ENCODE peak calls at places on chromosomes 12 and 14, in four cellular contexts. W is endothelial cell of umbilical vein, M is GM23338, P is neural progenitor cell. Z is an unnamed sample.
A peak's percentile ranks its signal among the peaks of the same experiment; 100 is the strongest.

GRCh38 chr12:82800185-82800584 is 113.5 kb downstream of the TMTC2 start:
- DNase-seq in W (no peak), M (no peak), P (no peak), Z (no peak)

GRCh38 chr12:62044450-62044849 is 215.8 kb upstream of the USP15 start:
- DNase-seq in W (no peak), M (peak; percentile 21), P (no peak), Z (no peak)

GRCh38 chr12:109732321-109733305 is 19.0 kb downstream of the FAM222A start:
- DNase-seq in W (no peak), M (no peak), P (peak; percentile 61), Z (no peak)

GRCh38 chr14:54256156-54256555 is 140.7 kb upstream of the CDKN3 start:
- DNase-seq in W (no peak), M (no peak), P (peak; percentile 15), Z (no peak)

GRCh38 chr12:19688489-19688888 is 249.2 kb downstream of the AEBP2 start:
- DNase-seq in W (peak; percentile 56), M (no peak), P (no peak), Z (no peak)

GRCh38 chr12:3872800-3873636 is at the start of gene PARP11:
- DNase-seq in W (peak; percentile 96), M (peak; percentile 99), P (peak; percentile 98), Z (peak; percentile 96)

GRCh38 chr12:54370218-54370730 is 6.0 kb upstream of the GPR84 start:
- DNase-seq in W (peak; percentile 79), M (peak; percentile 93), P (peak; percentile 92), Z (peak; percentile 57)

GRCh38 chr12:6426882-6427671 is 17.7 kb upstream of the CD27 start:
- DNase-seq in W (no peak), M (no peak), P (no peak), Z (no peak)

GRCh38 chr12:19211802-19212201 is 82.3 kb downstream of the PLEKHA5 start:
- DNase-seq in W (no peak), M (no peak), P (no peak), Z (no peak)

GRCh38 chr14:102545461-102546265 is 36.1 kb upstream of the ANKRD9 start:
- DNase-seq in W (no peak), M (peak; percentile 85), P (peak; percentile 52), Z (no peak)

GRCh38 chr12:117577122-117577657 is 215.8 kb upstream of the NOS1 start:
- DNase-seq in W (no peak), M (no peak), P (no peak), Z (no peak)

GRCh38 chr14:34180428-34180827 is 229.6 kb upstream of the EGLN3 start:
- DNase-seq in W (no peak), M (no peak), P (no peak), Z (no peak)

GRCh38 chr14:68127166-68127565 is 307.6 kb downstream of the RAD51B start:
- DNase-seq in W (no peak), M (no peak), P (no peak), Z (no peak)

GRCh38 chr14:78581222-78581621 is 411.0 kb downstream of the NRXN3 start:
- DNase-seq in W (no peak), M (no peak), P (no peak), Z (no peak)

GRCh38 chr12:12693111-12693671 is 2.8 kb downstream of the GPR19 start:
- DNase-seq in W (no peak), M (no peak), P (no peak), Z (no peak)

GRCh38 chr12:29428630-29429029 is 47.7 kb upstream of the ERGIC2 start:
- DNase-seq in W (peak; percentile 65), M (no peak), P (no peak), Z (peak; percentile 66)

GRCh38 chr12:112788205-112788604 is 3.3 kb upstream of the RPH3A start:
- DNase-seq in W (no peak), M (peak; percentile 68), P (peak; percentile 46), Z (no peak)

GRCh38 chr12:53791735-53792326 is 40.1 kb upstream of the CISTR start:
- DNase-seq in W (no peak), M (peak; percentile 80), P (peak; percentile 38), Z (no peak)

GRCh38 chr12:68042212-68042699 is 53.0 kb downstream of the IFNG-AS1 start:
- DNase-seq in W (no peak), M (no peak), P (no peak), Z (no peak)

GRCh38 chr14:69287096-69287991 is 27.4 kb downstream of the GALNT16 start:
- DNase-seq in W (no peak), M (peak; percentile 62), P (peak; percentile 29), Z (no peak)

GRCh38 chr12:32896438-32897275 is at the start of gene PKP2:
- DNase-seq in W (peak; percentile 36), M (peak; percentile 89), P (peak; percentile 90), Z (no peak)

GRCh38 chr12:106739318-106739717 is 35.2 kb upstream of the RIC8B start:
- DNase-seq in W (peak; percentile 39), M (no peak), P (no peak), Z (no peak)

GRCh38 chr14:50670196-50670875 is 2.2 kb upstream of the SAV1 start:
- DNase-seq in W (no peak), M (peak; percentile 89), P (peak; percentile 19), Z (no peak)

GRCh38 chr14:68841030-68841809 is 48.4 kb upstream of the ZFP36L1 start:
- DNase-seq in W (peak; percentile 89), M (no peak), P (no peak), Z (no peak)

GRCh38 chr14:50647282-50647681 is 20.8 kb downstream of the SAV1 start:
- DNase-seq in W (no peak), M (no peak), P (no peak), Z (no peak)

GRCh38 chr12:6606331-6607131 is 648 bp downstream of the CHD4 start:
- DNase-seq in W (peak; percentile 40), M (peak; percentile 63), P (peak; percentile 56), Z (no peak)

GRCh38 chr12:68591716-68592437 is 18.8 kb upstream of the RAP1B start:
- DNase-seq in W (no peak), M (no peak), P (no peak), Z (no peak)

GRCh38 chr12:44317651-44318126 is 481.8 kb downstream of the TMEM117 start:
- DNase-seq in W (peak; percentile 7), M (peak; percentile 76), P (peak; percentile 65), Z (peak; percentile 3)

GRCh38 chr12:26195641-26196423 is 459 bp downstream of the SSPN start:
- DNase-seq in W (peak; percentile 47), M (peak; percentile 65), P (peak; percentile 58), Z (peak; percentile 22)

GRCh38 chr12:5003025-5003666 is 40.5 kb upstream of the KCNA5 start:
- DNase-seq in W (peak; percentile 45), M (peak; percentile 87), P (peak; percentile 84), Z (peak; percentile 53)

GRCh38 chr12:124298685-124299410 is 4.0 kb downstream of the RFLNA start:
- DNase-seq in W (no peak), M (no peak), P (no peak), Z (no peak)

GRCh38 chr12:120496353-120497340 is 734 bp downstream of the DYNLL1 start:
- DNase-seq in W (peak; percentile 51), M (peak; percentile 56), P (peak; percentile 84), Z (peak; percentile 47)

GRCh38 chr14:94635143-94635542 is 23.0 kb downstream of the SERPINA3 start:
- DNase-seq in W (no peak), M (no peak), P (no peak), Z (no peak)

GRCh38 chr14:61663312-61663974 is 31.9 kb upstream of the HIF1A start:
- DNase-seq in W (no peak), M (no peak), P (no peak), Z (no peak)

GRCh38 chr14:58398895-58399294 is 3.2 kb downstream of the TOMM20L start:
- DNase-seq in W (no peak), M (no peak), P (no peak), Z (no peak)

GRCh38 chr12:6423267-6424007 is 21.3 kb upstream of the CD27 start:
- DNase-seq in W (peak; percentile 92), M (peak; percentile 97), P (peak; percentile 94), Z (peak; percentile 79)

GRCh38 chr12:122395319-122395718 is 27.1 kb downstream of the CLIP1 start:
- DNase-seq in W (peak; percentile 61), M (no peak), P (no peak), Z (peak; percentile 80)

DNA sequence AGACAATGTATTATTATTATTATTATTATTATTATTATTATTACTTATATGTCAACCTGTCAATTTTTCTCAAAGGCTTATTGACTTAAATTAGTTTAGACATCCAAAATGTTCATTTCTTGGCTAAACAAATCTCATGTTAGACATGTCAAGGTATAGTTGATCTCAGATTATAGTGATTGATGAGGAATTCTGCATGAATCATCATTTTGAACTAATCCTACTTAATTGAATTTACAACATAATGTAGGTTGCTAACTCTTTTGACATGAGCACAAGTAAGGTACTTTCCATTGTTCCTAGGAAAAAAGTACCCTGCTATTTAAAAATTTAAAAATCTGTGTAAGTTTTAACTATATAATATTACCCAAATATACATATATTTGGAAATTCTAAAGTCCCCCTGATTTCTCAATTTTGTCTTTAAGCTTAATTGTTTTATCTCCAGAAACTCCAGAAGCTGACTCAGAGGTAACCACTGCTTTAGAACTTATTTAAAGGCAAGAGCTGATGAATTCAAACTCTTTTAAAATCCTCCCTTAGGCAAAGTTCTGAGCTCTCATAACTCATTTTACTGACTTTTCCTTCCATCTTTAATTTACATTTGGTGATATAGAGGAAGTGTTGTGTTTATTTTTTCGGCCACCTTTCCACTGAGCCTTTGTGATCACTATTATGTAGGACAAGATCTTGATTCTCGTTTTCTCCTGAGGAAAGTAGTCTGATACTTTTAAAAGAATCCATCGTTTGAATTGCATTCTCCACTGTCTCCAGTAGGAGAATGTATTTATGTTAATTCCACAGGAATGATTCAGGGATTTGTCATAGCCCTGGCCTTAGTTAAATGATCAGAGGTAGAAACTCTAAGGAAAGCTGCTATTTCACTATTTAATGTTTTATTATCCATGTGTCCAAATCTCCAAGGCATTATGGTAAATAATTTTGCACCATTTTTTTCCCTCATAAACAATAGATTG is 1304.5 kb downstream of the AACS start:
- DNase-seq in W (no peak), M (peak; percentile 20), P (no peak), Z (no peak)
- TF ChIP-seq CTCF in W (no peak), M (no peak), P (peak; percentile 16), Z (no peak)

DNA sequence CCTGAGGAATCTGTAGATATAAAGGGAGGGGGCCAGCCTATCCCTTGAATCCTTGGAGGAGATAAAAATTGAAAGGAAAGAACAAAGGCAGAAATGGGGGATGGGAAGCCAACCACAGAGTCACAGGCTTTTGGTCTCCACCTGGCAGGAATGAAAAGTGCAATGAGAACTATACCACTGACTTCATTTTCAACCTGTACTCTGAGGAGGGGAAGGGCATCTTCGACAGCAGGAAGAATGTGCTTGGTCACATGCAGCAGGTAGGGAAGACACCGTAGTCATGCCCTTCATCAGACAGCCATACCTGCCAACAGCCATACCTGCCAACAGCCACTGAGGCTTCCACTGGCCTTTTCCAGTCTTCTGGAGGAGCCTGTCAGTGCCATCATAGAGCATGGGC is 13.4 kb downstream of the ASB8 start:
- DNase-seq in W (no peak), M (peak; percentile 60), P (no peak), Z (no peak)
- H3K4me3 ChIP-seq in W (no peak overlapping the region), M (peak overlapping the region; percentile 6), P (no peak overlapping the region), Z (no peak overlapping the region)

GRCh38 chr14:27148143-27148542 is 550.3 kb upstream of the NOVA1 start:
- DNase-seq in W (no peak), M (no peak), P (no peak), Z (no peak)

DNA sequence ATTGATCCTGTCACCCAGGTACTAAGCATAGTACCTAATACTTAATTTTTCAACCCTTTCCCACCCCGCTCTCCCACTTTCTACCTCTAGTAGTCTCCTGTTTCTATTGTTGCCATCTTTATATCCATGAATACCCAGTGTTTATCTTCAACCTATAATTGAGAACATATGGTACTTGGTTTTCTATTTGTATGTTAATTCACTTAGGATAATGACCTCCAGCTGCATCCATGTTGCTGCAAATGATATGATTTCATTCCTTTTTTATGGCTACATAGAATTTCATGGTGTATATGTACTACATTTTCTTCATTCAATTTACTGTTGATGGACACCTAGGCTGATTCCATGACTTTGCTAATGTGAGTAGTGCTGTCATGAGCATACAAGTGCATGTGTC is 547.3 kb upstream of the NOVA1 start:
- DNase-seq in W (no peak), M (no peak), P (no peak), Z (no peak)
- H3K27ac ChIP-seq in W (no peak overlapping the region), M (no peak overlapping the region), P (no peak overlapping the region), Z (no peak overlapping the region)

GRCh38 chr12:56257491-56258067 is 605 bp downstream of the ANKRD52 start:
- DNase-seq in W (peak; percentile 45), M (peak; percentile 87), P (peak; percentile 78), Z (no peak)
- TF ChIP-seq CTCF in W (peak; percentile 14), M (no peak), P (peak; percentile 31), Z (peak; percentile 37)

Z was measured in brain microvascular endothelial cell.